ENCODE peak calls at places on chromosomes 3 and 15, in nine cellular contexts. One of them, this sample, is unnamed.

GRCh38 chr15:75171408-75171807 is 30.3 kb upstream of the C15orf39 start:
- DNase-seq in HCT116: no peak
- DNase-seq in CD4-positive, CD25-positive, alpha-beta regulatory T cell: peak
- DNase-seq in ovary: no peak
- DNase-seq in gastrocnemius medialis: no peak
- DNase-seq in psoas muscle: no peak
- DNase-seq in WERI-Rb-1: no peak
- DNase-seq in pancreas: no peak
- DNase-seq in heart left ventricle: no peak
- DNase-seq in this sample: no peak

GRCh38 chr3:63639821-63640220 is 12.7 kb upstream of the SNTN start:
- DNase-seq in HCT116: no peak
- DNase-seq in CD4-positive, CD25-positive, alpha-beta regulatory T cell: no peak
- DNase-seq in ovary: no peak
- DNase-seq in gastrocnemius medialis: no peak
- DNase-seq in psoas muscle: no peak
- DNase-seq in WERI-Rb-1: no peak
- DNase-seq in pancreas: no peak
- DNase-seq in heart left ventricle: no peak
- DNase-seq in this sample: no peak

GRCh38 chr15:25859838-25860645 is 3.1 kb downstream of the ATP10A start:
- DNase-seq in HCT116: no peak
- DNase-seq in CD4-positive, CD25-positive, alpha-beta regulatory T cell: peak
- DNase-seq in ovary: no peak
- DNase-seq in gastrocnemius medialis: no peak
- DNase-seq in psoas muscle: no peak
- DNase-seq in WERI-Rb-1: no peak
- DNase-seq in pancreas: no peak
- DNase-seq in heart left ventricle: no peak
- DNase-seq in this sample: no peak

GRCh38 chr3:129195731-129196256 is 12.1 kb upstream of the CNBP start:
- DNase-seq in HCT116: no peak
- DNase-seq in CD4-positive, CD25-positive, alpha-beta regulatory T cell: no peak
- DNase-seq in ovary: peak
- DNase-seq in gastrocnemius medialis: peak
- DNase-seq in psoas muscle: peak
- DNase-seq in WERI-Rb-1: no peak
- DNase-seq in pancreas: no peak
- DNase-seq in heart left ventricle: no peak
- DNase-seq in this sample: peak

GRCh38 chr3:43009547-43009946 is 30.4 kb downstream of the GASK1A start:
- DNase-seq in HCT116: no peak
- DNase-seq in CD4-positive, CD25-positive, alpha-beta regulatory T cell: no peak
- DNase-seq in ovary: no peak
- DNase-seq in gastrocnemius medialis: no peak
- DNase-seq in psoas muscle: no peak
- DNase-seq in WERI-Rb-1: no peak
- DNase-seq in pancreas: no peak
- DNase-seq in heart left ventricle: no peak
- DNase-seq in this sample: no peak

GRCh38 chr15:79315623-79316328 is 4.9 kb downstream of the TMED3 start:
- DNase-seq in HCT116: no peak
- DNase-seq in CD4-positive, CD25-positive, alpha-beta regulatory T cell: no peak
- DNase-seq in ovary: no peak
- DNase-seq in gastrocnemius medialis: no peak
- DNase-seq in psoas muscle: no peak
- DNase-seq in WERI-Rb-1: no peak
- DNase-seq in pancreas: peak
- DNase-seq in heart left ventricle: no peak
- DNase-seq in this sample: peak

GRCh38 chr15:85667491-85668424 is 127.0 kb downstream of the KLHL25 start:
- DNase-seq in HCT116: peak
- DNase-seq in CD4-positive, CD25-positive, alpha-beta regulatory T cell: peak
- DNase-seq in ovary: peak
- DNase-seq in gastrocnemius medialis: no peak
- DNase-seq in psoas muscle: no peak
- DNase-seq in WERI-Rb-1: no peak
- DNase-seq in pancreas: peak
- DNase-seq in heart left ventricle: no peak
- DNase-seq in this sample: no peak

GRCh38 chr3:161560006-161560637 is 63.5 kb downstream of the OTOL1 start:
- DNase-seq in HCT116: peak
- DNase-seq in CD4-positive, CD25-positive, alpha-beta regulatory T cell: peak
- DNase-seq in ovary: no peak
- DNase-seq in gastrocnemius medialis: peak
- DNase-seq in psoas muscle: no peak
- DNase-seq in WERI-Rb-1: peak
- DNase-seq in pancreas: no peak
- DNase-seq in heart left ventricle: peak
- DNase-seq in this sample: peak

GRCh38 chr3:61518590-61518989 is 42.8 kb upstream of the PTPRG start:
- DNase-seq in HCT116: no peak
- DNase-seq in CD4-positive, CD25-positive, alpha-beta regulatory T cell: no peak
- DNase-seq in ovary: no peak
- DNase-seq in gastrocnemius medialis: no peak
- DNase-seq in psoas muscle: no peak
- DNase-seq in WERI-Rb-1: no peak
- DNase-seq in pancreas: no peak
- DNase-seq in heart left ventricle: no peak
- DNase-seq in this sample: no peak

GRCh38 chr3:141669434-141669833 is 68.7 kb upstream of the RNF7 start:
- DNase-seq in HCT116: no peak
- DNase-seq in CD4-positive, CD25-positive, alpha-beta regulatory T cell: no peak
- DNase-seq in ovary: no peak
- DNase-seq in gastrocnemius medialis: no peak
- DNase-seq in psoas muscle: no peak
- DNase-seq in WERI-Rb-1: no peak
- DNase-seq in pancreas: no peak
- DNase-seq in heart left ventricle: no peak
- DNase-seq in this sample: no peak

GRCh38 chr3:127706312-127706711 is 33.6 kb downstream of the ABTB1 start:
- DNase-seq in HCT116: no peak
- DNase-seq in CD4-positive, CD25-positive, alpha-beta regulatory T cell: no peak
- DNase-seq in ovary: no peak
- DNase-seq in gastrocnemius medialis: no peak
- DNase-seq in psoas muscle: no peak
- DNase-seq in WERI-Rb-1: peak
- DNase-seq in pancreas: no peak
- DNase-seq in heart left ventricle: peak
- DNase-seq in this sample: no peak

GRCh38 chr3:59818033-59818936 is 768.5 kb upstream of the CFAP20DC start:
- DNase-seq in HCT116: peak
- DNase-seq in CD4-positive, CD25-positive, alpha-beta regulatory T cell: no peak
- DNase-seq in ovary: peak
- DNase-seq in gastrocnemius medialis: peak
- DNase-seq in psoas muscle: peak
- DNase-seq in WERI-Rb-1: no peak
- DNase-seq in pancreas: no peak
- DNase-seq in heart left ventricle: peak
- DNase-seq in this sample: peak

GRCh38 chr3:23999012-23999641 is 54.0 kb downstream of the NR1D2 start:
- DNase-seq in HCT116: peak
- DNase-seq in CD4-positive, CD25-positive, alpha-beta regulatory T cell: peak
- DNase-seq in ovary: peak
- DNase-seq in gastrocnemius medialis: peak
- DNase-seq in psoas muscle: peak
- DNase-seq in WERI-Rb-1: peak
- DNase-seq in pancreas: peak
- DNase-seq in heart left ventricle: peak
- DNase-seq in this sample: peak

GRCh38 chr3:31064021-31064420 is 169.6 kb upstream of the GADL1 start:
- DNase-seq in HCT116: no peak
- DNase-seq in CD4-positive, CD25-positive, alpha-beta regulatory T cell: no peak
- DNase-seq in ovary: no peak
- DNase-seq in gastrocnemius medialis: no peak
- DNase-seq in psoas muscle: no peak
- DNase-seq in WERI-Rb-1: no peak
- DNase-seq in pancreas: no peak
- DNase-seq in heart left ventricle: no peak
- DNase-seq in this sample: no peak

DNA sequence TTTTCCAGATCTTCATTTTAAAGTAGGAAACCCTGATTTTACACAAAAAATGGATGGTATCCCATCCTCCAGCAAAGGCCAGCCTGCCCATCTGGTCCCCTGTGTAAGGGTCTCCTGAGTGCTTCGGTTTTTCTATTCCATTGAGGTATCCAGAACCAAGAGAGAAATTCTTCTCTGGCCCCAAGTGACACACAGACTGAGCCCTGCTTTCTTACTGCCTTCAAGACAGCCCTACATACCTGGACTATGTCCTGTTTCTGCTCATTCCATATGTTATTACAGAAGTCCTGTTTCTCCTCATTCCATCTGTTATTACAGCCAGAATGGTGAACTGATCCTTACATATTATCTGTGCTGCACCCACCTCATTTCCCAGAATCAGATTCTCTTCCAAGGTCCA is 115.3 kb downstream of the DCLK3 start:
- DNase-seq in HCT116: no peak
- DNase-seq in CD4-positive, CD25-positive, alpha-beta regulatory T cell: no peak
- DNase-seq in ovary: no peak
- DNase-seq in gastrocnemius medialis: no peak
- DNase-seq in psoas muscle: no peak
- DNase-seq in WERI-Rb-1: no peak
- DNase-seq in pancreas: no peak
- DNase-seq in heart left ventricle: no peak
- DNase-seq in this sample: no peak
- H3K4me3 ChIP-seq in HCT116: no peak
- H3K4me3 ChIP-seq in CD4-positive, CD25-positive, alpha-beta regulatory T cell: no peak
- H3K4me3 ChIP-seq in ovary: no peak
- H3K4me3 ChIP-seq in gastrocnemius medialis: no peak
- H3K4me3 ChIP-seq in psoas muscle: no peak
- H3K4me3 ChIP-seq in WERI-Rb-1: no peak
- H3K4me3 ChIP-seq in pancreas: no peak
- H3K4me3 ChIP-seq in heart left ventricle: no peak
- H3K4me3 ChIP-seq in this sample: no peak

GRCh38 chr15:62257991-62258390 is 92.9 kb upstream of the C2CD4B start:
- DNase-seq in HCT116: no peak
- DNase-seq in CD4-positive, CD25-positive, alpha-beta regulatory T cell: no peak
- DNase-seq in ovary: no peak
- DNase-seq in gastrocnemius medialis: no peak
- DNase-seq in psoas muscle: no peak
- DNase-seq in WERI-Rb-1: no peak
- DNase-seq in pancreas: no peak
- DNase-seq in heart left ventricle: no peak
- DNase-seq in this sample: no peak

GRCh38 chr15:62264196-62264595 is 99.1 kb upstream of the C2CD4B start:
- DNase-seq in HCT116: no peak
- DNase-seq in CD4-positive, CD25-positive, alpha-beta regulatory T cell: no peak
- DNase-seq in ovary: no peak
- DNase-seq in gastrocnemius medialis: no peak
- DNase-seq in psoas muscle: no peak
- DNase-seq in WERI-Rb-1: no peak
- DNase-seq in pancreas: no peak
- DNase-seq in heart left ventricle: no peak
- DNase-seq in this sample: no peak

DNA sequence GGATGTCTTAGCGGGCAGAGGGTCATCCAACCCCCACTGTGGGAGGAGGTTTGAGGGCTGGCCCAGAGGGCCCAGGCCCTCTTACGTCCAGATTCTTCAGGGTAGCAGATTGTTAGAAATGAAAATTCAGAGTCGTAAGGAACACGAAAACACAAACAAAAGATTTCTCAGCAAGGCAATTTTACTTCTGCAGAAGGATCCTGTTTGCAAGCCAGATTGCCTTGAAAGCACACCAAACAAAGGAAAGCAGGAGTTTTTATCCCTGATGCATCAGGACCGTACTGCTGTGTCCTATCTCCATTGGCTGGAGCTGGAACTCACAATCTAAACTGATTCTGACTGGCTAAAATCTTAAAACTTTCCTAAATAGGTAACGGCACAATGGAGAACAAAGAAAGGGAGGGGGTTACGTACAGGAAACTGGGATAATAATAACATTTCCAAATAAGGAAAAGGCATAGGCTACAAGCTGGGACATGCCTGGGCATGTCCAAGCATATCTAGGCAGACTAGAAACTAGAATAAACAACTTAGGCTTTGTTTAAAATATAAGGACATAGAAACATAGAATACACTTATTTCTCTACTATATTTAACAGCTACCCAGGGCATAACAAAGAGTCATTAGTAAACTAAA is 97.3 kb upstream of the C2CD4B start:
- DNase-seq in HCT116: no peak
- DNase-seq in CD4-positive, CD25-positive, alpha-beta regulatory T cell: no peak
- DNase-seq in ovary: no peak
- DNase-seq in gastrocnemius medialis: no peak
- DNase-seq in psoas muscle: no peak
- DNase-seq in WERI-Rb-1: no peak
- DNase-seq in pancreas: no peak
- DNase-seq in heart left ventricle: no peak
- DNase-seq in this sample: no peak
- H3K27ac ChIP-seq in HCT116: peak
- H3K27ac ChIP-seq in CD4-positive, CD25-positive, alpha-beta regulatory T cell: no peak
- H3K27ac ChIP-seq in ovary: no peak
- H3K27ac ChIP-seq in gastrocnemius medialis: no peak
- H3K27ac ChIP-seq in psoas muscle: no peak
- H3K27ac ChIP-seq in WERI-Rb-1: no peak
- H3K27ac ChIP-seq in pancreas: no peak
- H3K27ac ChIP-seq in heart left ventricle: no peak
- H3K27ac ChIP-seq in this sample: no peak

GRCh38 chr3:112086857-112087524 is 802 bp downstream of the C3orf52 start:
- DNase-seq in HCT116: peak
- DNase-seq in CD4-positive, CD25-positive, alpha-beta regulatory T cell: no peak
- DNase-seq in ovary: no peak
- DNase-seq in gastrocnemius medialis: no peak
- DNase-seq in psoas muscle: no peak
- DNase-seq in WERI-Rb-1: no peak
- DNase-seq in pancreas: no peak
- DNase-seq in heart left ventricle: no peak
- DNase-seq in this sample: no peak
- H3K4me3 ChIP-seq in HCT116: peak
- H3K4me3 ChIP-seq in CD4-positive, CD25-positive, alpha-beta regulatory T cell: peak
- H3K4me3 ChIP-seq in ovary: peak
- H3K4me3 ChIP-seq in gastrocnemius medialis: peak
- H3K4me3 ChIP-seq in psoas muscle: peak
- H3K4me3 ChIP-seq in WERI-Rb-1: peak
- H3K4me3 ChIP-seq in pancreas: peak
- H3K4me3 ChIP-seq in heart left ventricle: peak
- H3K4me3 ChIP-seq in this sample: peak

DNA sequence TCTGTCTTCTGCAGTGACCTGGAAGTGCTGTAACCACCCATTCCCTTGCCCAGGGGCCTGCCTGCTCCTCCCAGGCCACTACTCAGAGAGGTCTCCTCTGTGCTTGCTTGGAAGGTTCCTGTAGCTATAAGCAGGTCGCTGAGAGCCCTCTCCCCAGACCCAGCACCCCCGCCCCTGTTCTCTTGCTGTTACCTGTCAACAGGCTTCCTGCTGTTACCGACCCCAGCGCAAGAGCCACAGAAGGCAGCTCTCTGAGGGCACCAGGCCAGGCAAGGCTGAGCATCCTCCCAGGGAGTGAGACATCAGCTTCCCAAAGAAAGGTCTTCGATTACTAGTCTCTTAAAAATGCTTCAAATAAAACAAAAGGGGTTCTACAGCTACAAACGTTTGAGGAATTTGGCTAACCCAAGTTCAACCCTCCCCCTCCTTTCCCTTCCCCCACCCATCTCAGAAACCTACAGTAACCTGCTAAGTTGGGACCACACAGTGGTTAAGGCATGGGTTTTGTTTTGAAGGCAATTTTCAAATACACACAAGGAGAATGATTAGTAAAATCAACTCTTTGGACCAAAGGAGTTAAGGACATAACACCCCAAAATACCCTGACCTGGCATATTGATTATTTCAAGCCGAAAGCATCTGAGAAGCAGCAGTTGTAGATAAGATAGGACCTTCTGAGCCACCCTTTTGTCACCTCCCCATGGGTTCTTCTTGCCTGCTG is 74.9 kb upstream of the MFGE8 start:
- DNase-seq in HCT116: no peak
- DNase-seq in CD4-positive, CD25-positive, alpha-beta regulatory T cell: no peak
- DNase-seq in ovary: no peak
- DNase-seq in gastrocnemius medialis: no peak
- DNase-seq in psoas muscle: no peak
- DNase-seq in WERI-Rb-1: no peak
- DNase-seq in pancreas: no peak
- DNase-seq in heart left ventricle: no peak
- DNase-seq in this sample: no peak
- H3K27ac ChIP-seq in HCT116: no peak
- H3K27ac ChIP-seq in CD4-positive, CD25-positive, alpha-beta regulatory T cell: no peak
- H3K27ac ChIP-seq in ovary: no peak
- H3K27ac ChIP-seq in gastrocnemius medialis: no peak
- H3K27ac ChIP-seq in psoas muscle: no peak
- H3K27ac ChIP-seq in WERI-Rb-1: no peak
- H3K27ac ChIP-seq in pancreas: no peak
- H3K27ac ChIP-seq in heart left ventricle: no peak
- H3K27ac ChIP-seq in this sample: no peak